ENCODE peak calls at places on chromosomes 7 and 10, in nine cellular contexts. X, S, J, L, G, Y, I, O and N are unnamed samples. For H3K36me3, the result is how much of the 10 kb centered on the place peaks cover.

GRCh38 chr7:151003572-151003971 is 12.8 kb downstream of the NOS3 start:
- DNase-seq in X (no peak), S (no peak), J (no peak), L (no peak), G (no peak), Y (peak), I (no peak), O (no peak), N (no peak)

GRCh38 chr7:156220701-156221100 is 408.4 kb upstream of the SHH start:
- DNase-seq in X (no peak), S (no peak), J (no peak), L (no peak), G (peak), Y (no peak), I (no peak), O (no peak), N (no peak)

GRCh38 chr7:7177044-7177517 is 5.3 kb upstream of the C1GALT1 start:
- DNase-seq in X (no peak), S (no peak), J (peak), L (no peak), G (no peak), Y (no peak), I (no peak), O (no peak), N (no peak)

GRCh38 chr10:11783558-11783865 is 39.6 kb upstream of the PROSER2 start:
- DNase-seq in X (no peak), S (no peak), J (no peak), L (no peak), G (no peak), Y (no peak), I (no peak), O (no peak), N (no peak)

GRCh38 chr7:113809591-113809990 is 109.2 kb downstream of the PPP1R3A start:
- DNase-seq in X (no peak), S (no peak), J (peak), L (no peak), G (no peak), Y (no peak), I (no peak), O (no peak), N (no peak)

GRCh38 chr10:65670087-65670486 is 1255.7 kb upstream of the LRRTM3 start:
- DNase-seq in X (no peak), S (no peak), J (peak), L (no peak), G (no peak), Y (no peak), I (no peak), O (no peak), N (no peak)

GRCh38 chr7:121398246-121398645 is 2.1 kb upstream of the FAM3C start:
- DNase-seq in X (no peak), S (no peak), J (no peak), L (no peak), G (no peak), Y (no peak), I (no peak), O (no peak), N (no peak)

GRCh38 chr10:50592961-50593418 is 30.8 kb downstream of the SGMS1 start:
- DNase-seq in X (no peak), S (no peak), J (no peak), L (no peak), G (no peak), Y (peak), I (no peak), O (no peak), N (no peak)

GRCh38 chr10:24721254-24722106 is 2.2 kb downstream of the ARHGAP21 start:
- DNase-seq in X (peak), S (peak), J (no peak), L (peak), G (peak), Y (peak), I (no peak), O (peak), N (peak)

DNA sequence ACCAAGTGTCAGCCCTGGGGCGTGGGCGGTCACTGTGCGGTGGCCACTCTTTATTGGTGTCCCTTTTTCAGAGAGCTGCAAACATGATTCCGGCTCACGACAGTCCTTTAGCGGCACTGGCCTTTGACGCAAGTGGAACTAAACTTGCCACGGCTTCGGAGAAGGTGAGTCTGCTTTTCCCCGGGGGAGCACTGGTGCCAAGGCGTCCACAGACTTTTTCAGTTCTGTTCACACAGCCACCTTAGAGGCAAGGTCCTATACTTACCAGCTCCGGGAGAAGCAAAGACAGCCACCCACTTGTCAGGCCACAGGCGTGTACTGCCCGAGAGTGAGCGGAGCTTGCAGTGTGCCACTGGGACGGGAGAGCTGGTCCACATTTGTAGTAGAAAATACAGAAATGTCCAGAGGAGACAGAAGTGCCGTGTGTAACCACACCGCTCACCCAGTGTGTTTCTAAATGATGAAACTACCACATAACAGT is 27.9 kb downstream of the WIPI2 start:
- DNase-seq in X (no peak), S (no peak), J (no peak), L (peak), G (no peak), Y (no peak), I (no peak), O (no peak), N (no peak)
- H3K36me3 ChIP-seq in X (half or more), S (under half), J (half or more), L (half or more), G (half or more), Y (half or more), I (under half), O (under half), N (half or more)

GRCh38 chr7:44208085-44208484 is 7.3 kb downstream of the YKT6 start:
- DNase-seq in X (no peak), S (no peak), J (no peak), L (no peak), G (no peak), Y (no peak), I (peak), O (no peak), N (no peak)
- H3K36me3 ChIP-seq in X (half or more), S (half or more), J (half or more), L (half or more), G (half or more), Y (half or more), I (half or more), O (under half), N (half or more)

GRCh38 chr7:22842973-22843372 is 20.3 kb upstream of the TOMM7 start:
- DNase-seq in X (no peak), S (no peak), J (no peak), L (no peak), G (no peak), Y (no peak), I (no peak), O (no peak), N (no peak)

GRCh38 chr7:22843681-22844309 is 21.1 kb upstream of the TOMM7 start:
- DNase-seq in X (no peak), S (no peak), J (no peak), L (no peak), G (no peak), Y (no peak), I (no peak), O (no peak), N (no peak)

GRCh38 chr7:22842383-22842903 is 19.8 kb upstream of the TOMM7 start:
- DNase-seq in X (no peak), S (no peak), J (no peak), L (no peak), G (no peak), Y (no peak), I (no peak), O (no peak), N (no peak)

GRCh38 chr7:22846961-22847360 is 24.3 kb upstream of the TOMM7 start:
- DNase-seq in X (no peak), S (no peak), J (no peak), L (no peak), G (no peak), Y (no peak), I (no peak), O (no peak), N (no peak)

GRCh38 chr7:22845221-22845844 is 22.7 kb upstream of the TOMM7 start:
- DNase-seq in X (no peak), S (no peak), J (no peak), L (no peak), G (peak), Y (no peak), I (no peak), O (no peak), N (no peak)
- H3K36me3 ChIP-seq in X (under half), S (under half), J (under half), L (under half), G (under half), Y (under half), I (under half), O (under half), N (under half)

DNA sequence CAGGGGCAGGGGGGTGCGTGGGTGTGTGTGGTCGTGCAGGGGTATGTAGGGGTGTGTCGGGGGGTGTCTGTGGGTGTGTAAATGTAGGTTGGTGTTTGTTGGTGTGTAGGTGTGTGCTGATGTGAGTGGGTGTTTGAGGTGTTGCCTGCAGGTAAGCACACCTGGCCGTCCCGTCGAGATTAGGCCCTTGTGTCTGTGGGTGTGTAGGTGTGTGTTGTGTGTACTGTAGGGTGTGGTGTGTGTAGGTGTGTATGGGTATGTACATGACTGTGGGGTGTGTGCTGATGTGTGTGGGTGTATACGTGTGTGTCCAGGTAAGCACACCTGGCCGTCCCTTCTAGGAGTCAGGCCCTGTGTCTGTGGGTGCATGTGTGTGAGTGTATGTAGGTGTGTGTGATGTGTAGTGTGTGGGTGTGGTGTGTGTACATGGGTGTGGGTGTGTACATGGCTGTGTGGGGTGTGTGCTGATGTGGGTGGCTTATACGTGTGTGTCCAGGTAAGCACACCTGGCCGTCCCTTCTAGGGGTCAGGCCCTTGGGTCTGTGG is 15.8 kb downstream of the FAM20C start:
- DNase-seq in X (no peak), S (no peak), J (no peak), L (no peak), G (no peak), Y (no peak), I (no peak), O (no peak), N (no peak)
- H3K36me3 ChIP-seq in X (under half), S (under half), J (under half), L (under half), G (under half), Y (under half), I (under half), O (under half), N (half or more)